ENCODE peak calls at places on chromosomes 5 and 9, in ten cellular contexts. S is astrocyte, P is PC-3, J is GM23338, F is HepG2, B is fibroblast of lung, M is left ventricle myocardium inferior, H is colonic mucosa, X is HCT116, U is dorsolateral prefrontal cortex. A is an unnamed sample.
A peak's percentile ranks its signal among the peaks of the same experiment; 100 is the strongest.

GRCh38 chr9:76302947-76303550 is 91.2 kb downstream of the RFK start:
- DNase-seq in J (peak; percentile 82), X (peak; percentile 29), S (peak; percentile 30), B (peak; percentile 47), F (peak; percentile 37), P (peak; percentile 39), M (no peak), H (no peak), U (no peak), A (no peak)

GRCh38 chr9:130935660-130936271 is 3.3 kb downstream of the FIBCD1 start:
- DNase-seq in S (no peak), B (no peak), J (no peak), U (no peak), P (no peak), H (no peak), X (no peak), F (peak; percentile 35), M (no peak), A (no peak)

GRCh38 chr5:177132504-177133118 is 962 bp upstream of the NSD1 start:
- DNase-seq in F (no peak), H (no peak), S (no peak), U (no peak), M (no peak), J (peak; percentile 74), X (no peak), B (peak; percentile 29), P (no peak), A (no peak)

GRCh38 chr9:126722922-126723806 is 81.7 kb upstream of the ZBTB43 start:
- DNase-seq in J (peak; percentile 70), H (peak; percentile 50), X (no peak), P (no peak), B (peak; percentile 25), F (no peak), S (no peak), U (peak; percentile 56), M (peak; percentile 32), A (no peak)

GRCh38 chr5:125140855-125141254 is 394.4 kb upstream of the ZNF608 start:
- DNase-seq in H (no peak), X (no peak), B (peak; percentile 84), M (no peak), J (no peak), P (peak; percentile 5), F (peak; percentile 9), S (peak; percentile 80), U (no peak), A (peak; percentile 76)

GRCh38 chr5:96904054-96904931 is 28.0 kb downstream of the ERAP2 start:
- DNase-seq in B (no peak), U (no peak), X (no peak), S (no peak), M (no peak), F (no peak), J (no peak), P (no peak), H (no peak), A (no peak)

GRCh38 chr5:98368141-98368540 is 405.3 kb upstream of the RGMB start:
- DNase-seq in J (no peak), H (no peak), S (no peak), P (no peak), X (no peak), M (no peak), B (peak; percentile 3), F (no peak), U (no peak), A (no peak)

GRCh38 chr9:111599092-111599947 is at the start of gene PTGR1:
- DNase-seq in U (peak; percentile 80), P (peak; percentile 72), S (peak; percentile 85), J (peak; percentile 92), F (peak; percentile 35), M (peak; percentile 85), X (peak; percentile 81), H (peak; percentile 85), B (peak; percentile 93), A (peak; percentile 95)

GRCh38 chr5:116439891-116440290 is 134.7 kb downstream of the SEMA6A start:
- DNase-seq in H (no peak), P (no peak), J (no peak), M (no peak), U (no peak), S (no peak), X (no peak), B (no peak), F (no peak), A (no peak)

GRCh38 chr9:100671811-100672305 is 94.0 kb downstream of the CAVIN4 start:
- DNase-seq in B (no peak), H (no peak), S (no peak), P (no peak), U (no peak), X (no peak), F (no peak), M (no peak), J (peak; percentile 5), A (no peak)

DNA sequence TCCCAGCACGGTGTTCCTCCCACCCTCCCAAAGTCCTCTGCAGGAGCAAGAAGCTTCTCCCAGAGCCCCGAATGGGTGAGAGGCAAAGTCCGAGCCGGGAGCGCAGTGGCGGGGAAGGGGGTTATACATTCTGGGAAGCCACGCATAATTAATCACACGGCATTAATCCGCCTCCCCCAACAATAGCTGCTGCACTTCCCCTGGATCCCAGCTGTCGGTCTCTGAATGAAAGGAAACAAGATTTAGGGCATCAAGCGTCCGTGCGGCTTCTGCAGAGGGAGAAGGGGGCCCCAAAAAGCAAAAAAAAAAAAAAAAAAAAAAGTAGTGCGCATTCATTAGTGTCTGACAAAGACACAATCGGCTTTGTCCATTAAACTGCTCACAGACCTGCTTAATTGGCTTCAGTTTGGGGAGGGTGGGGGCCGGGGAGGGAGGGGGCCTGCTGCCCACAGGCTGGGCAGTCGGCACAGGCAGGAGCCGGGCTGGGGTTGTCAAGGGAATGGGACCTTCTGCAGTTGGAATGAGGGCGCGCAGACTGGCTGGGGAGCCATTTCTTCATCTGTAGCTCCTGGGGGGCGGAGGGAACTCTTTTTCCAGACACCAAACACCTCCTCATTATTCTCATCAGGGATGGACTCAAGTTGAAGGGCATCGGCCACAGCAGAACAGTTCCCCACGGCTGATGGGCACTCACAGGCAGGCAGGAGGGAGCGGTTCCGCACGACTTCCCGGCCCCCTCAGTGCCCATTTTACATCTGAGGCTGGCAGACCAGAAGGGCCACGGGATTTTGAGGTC is 3.4 kb downstream of the NOTCH1 start:
- DNase-seq in S (no peak), X (no peak), B (no peak), M (no peak), H (no peak), J (no peak), F (no peak), U (peak; percentile 55), P (no peak), A (no peak)
- H3K4me3 ChIP-seq in S (no peak overlapping the region), X (no peak overlapping the region), B (no peak overlapping the region), M (peak overlapping the region; percentile 98), H (no peak overlapping the region), J (no peak overlapping the region), F (no peak overlapping the region), U (no peak overlapping the region), P (no peak overlapping the region), A (no peak overlapping the region)

GRCh38 chr5:132823481-132824050 is 6.9 kb downstream of the SHROOM1 start:
- DNase-seq in X (no peak), J (no peak), P (no peak), H (no peak), U (no peak), F (no peak), B (no peak), S (no peak), M (no peak), A (no peak)
- H3K27me3 ChIP-seq in X (no peaks in the 10 kb centered on the region), J (peaks cover 75% of the 10 kb centered on the region), P (no peaks in the 10 kb centered on the region), H (no peaks in the 10 kb centered on the region), U (no peaks in the 10 kb centered on the region), F (no peaks in the 10 kb centered on the region), B (no peaks in the 10 kb centered on the region), S (no peaks in the 10 kb centered on the region), M (peaks cover 8% of the 10 kb centered on the region), A (no peaks in the 10 kb centered on the region)

GRCh38 chr9:135076143-135076875 is 11.2 kb upstream of the OLFM1 start:
- DNase-seq in S (no peak), M (no peak), X (no peak), F (no peak), B (no peak), U (peak; percentile 34), P (no peak), H (no peak), J (no peak), A (no peak)

GRCh38 chr9:135074354-135075233 is 12.9 kb upstream of the OLFM1 start:
- DNase-seq in J (peak; percentile 75), U (peak; percentile 27), F (no peak), P (no peak), S (no peak), B (no peak), M (no peak), H (no peak), X (no peak), A (no peak)

GRCh38 chr9:135073741-135074305 is 13.6 kb upstream of the OLFM1 start:
- DNase-seq in F (no peak), U (peak; percentile 26), P (no peak), S (no peak), J (no peak), X (no peak), B (no peak), M (no peak), H (no peak), A (no peak)

GRCh38 chr9:135076876-135077430 is 10.5 kb upstream of the OLFM1 start:
- DNase-seq in B (no peak), X (no peak), P (no peak), U (peak; percentile 23), F (no peak), H (no peak), M (no peak), J (no peak), S (no peak), A (no peak)

GRCh38 chr9:135075234-135076142 is 12.0 kb upstream of the OLFM1 start:
- DNase-seq in X (no peak), U (peak; percentile 79), F (no peak), P (no peak), J (peak; percentile 75), B (peak; percentile 15), M (peak; percentile 63), S (no peak), H (peak; percentile 32), A (peak; percentile 84)
- H3K4me3 ChIP-seq in X (no peak overlapping the region), U (peak overlapping the region; percentile 64), F (no peak overlapping the region), P (no peak overlapping the region), J (peak overlapping the region; percentile 74), B (peak overlapping the region; percentile 47), M (peak overlapping the region; percentile 73), S (no peak overlapping the region), H (peak overlapping the region; percentile 47), A (peak overlapping the region; percentile 53)

GRCh38 chr9:21989440-21990189 is 4.6 kb downstream of the CDKN2A start:
- DNase-seq in H (no peak), B (no peak), P (no peak), S (no peak), X (no peak), U (no peak), M (no peak), F (no peak), J (peak; percentile 76), A (no peak)

GRCh38 chr9:21985964-21986667 is 8.1 kb downstream of the CDKN2A start:
- DNase-seq in J (no peak), P (no peak), M (no peak), B (no peak), F (no peak), U (no peak), X (no peak), S (no peak), H (no peak), A (no peak)

GRCh38 chr9:21993007-21993406 is 1.2 kb downstream of the CDKN2A start:
- DNase-seq in X (no peak), J (no peak), U (no peak), B (no peak), F (no peak), M (no peak), P (no peak), S (no peak), H (no peak), A (no peak)

GRCh38 chr9:21991039-21991959 is 2.9 kb downstream of the CDKN2A start:
- DNase-seq in F (no peak), P (no peak), B (no peak), X (no peak), U (no peak), S (no peak), H (no peak), J (no peak), M (no peak), A (no peak)

GRCh38 chr9:21988056-21988990 is 5.9 kb downstream of the CDKN2A start:
- DNase-seq in F (no peak), J (no peak), M (no peak), B (no peak), U (no peak), P (no peak), S (no peak), X (no peak), H (no peak), A (no peak)
- H3K27me3 ChIP-seq in F (peaks cover 3% of the 10 kb centered on the region), J (peaks cover 100% of the 10 kb centered on the region), M (peaks cover 98% of the 10 kb centered on the region), B (no peaks in the 10 kb centered on the region), U (peaks cover 90% of the 10 kb centered on the region), P (no peaks in the 10 kb centered on the region), S (no peaks in the 10 kb centered on the region), X (no peaks in the 10 kb centered on the region), H (peaks cover 18% of the 10 kb centered on the region), A (no peaks in the 10 kb centered on the region)

A was measured in MG63.